ENCODE peak calls at places on chromosomes 13 and 19, in seven cellular contexts. G, E, O, N, Q, C and U are unnamed samples.
A peak's percentile ranks its signal among the peaks of the same experiment; 100 is the strongest.

GRCh38 chr13:100363874-100364273 is 224.7 kb downstream of the GGACT start:
- DNase-seq in G (no peak), E (peak; percentile 65), O (no peak), N (no peak), Q (peak; percentile 46), C (no peak), U (no peak)

GRCh38 chr13:97329331-97329730 is 104.6 kb upstream of the RAP2A start:
- DNase-seq in G (no peak), E (peak; percentile 44), O (no peak), N (peak; percentile 27), Q (peak; percentile 33), C (no peak), U (no peak)

GRCh38 chr19:53704011-53704410 is 72.2 kb downstream of the DPRX start:
- DNase-seq in G (no peak), E (no peak), O (no peak), N (no peak), Q (no peak), C (no peak), U (no peak)

GRCh38 chr19:58563034-58563573 is 4.7 kb upstream of the UBE2M start:
- DNase-seq in G (no peak), E (no peak), O (peak; percentile 69), N (peak; percentile 61), Q (no peak), C (peak; percentile 24), U (peak; percentile 41)

GRCh38 chr13:58869566-58869965 is 1238.0 kb downstream of the PCDH17 start:
- DNase-seq in G (no peak), E (no peak), O (no peak), N (no peak), Q (no peak), C (no peak), U (no peak)

GRCh38 chr19:13917888-13918406 is 11.9 kb downstream of the CC2D1A start:
- DNase-seq in G (no peak), E (no peak), O (no peak), N (no peak), Q (no peak), C (no peak), U (peak; percentile 48)

GRCh38 chr13:80962855-80963254 is 621.9 kb upstream of the SPRY2 start:
- DNase-seq in G (no peak), E (no peak), O (no peak), N (no peak), Q (peak; percentile 32), C (no peak), U (no peak)

GRCh38 chr19:52748336-52748950 is 13.6 kb upstream of the ZNF611 start:
- DNase-seq in G (no peak), E (peak; percentile 57), O (no peak), N (no peak), Q (peak; percentile 42), C (peak; percentile 12), U (no peak)

GRCh38 chr13:25846227-25846984 is 205.4 kb downstream of the SHISA2 start:
- DNase-seq in G (no peak), E (no peak), O (no peak), N (no peak), Q (no peak), C (no peak), U (no peak)

GRCh38 chr19:4969772-4970531 is 1.0 kb downstream of the KDM4B start:
- DNase-seq in G (no peak), E (no peak), O (peak; percentile 23), N (no peak), Q (peak; percentile 17), C (no peak), U (no peak)

GRCh38 chr19:52464798-52465470 is 11.6 kb downstream of the ZNF578 start:
- DNase-seq in G (peak; percentile 8), E (no peak), O (no peak), N (no peak), Q (no peak), C (no peak), U (no peak)

GRCh38 chr19:12364391-12365093 is 941 bp downstream of the ZNF442 start:
- DNase-seq in G (no peak), E (peak; percentile 4), O (peak; percentile 24), N (peak; percentile 23), Q (peak; percentile 3), C (peak; percentile 19), U (peak; percentile 8)

GRCh38 chr13:20654156-20654555 is 49.3 kb upstream of the IL17D start:
- DNase-seq in G (no peak), E (peak; percentile 53), O (no peak), N (no peak), Q (peak; percentile 80), C (no peak), U (no peak)

GRCh38 chr19:47274891-47275865 is 493 bp downstream of the INAFM1 start:
- DNase-seq in G (no peak), E (no peak), O (peak; percentile 63), N (no peak), Q (peak; percentile 42), C (no peak), U (peak; percentile 76)

GRCh38 chr13:94842901-94843300 is 130.6 kb upstream of the SOX21 start:
- DNase-seq in G (no peak), E (no peak), O (no peak), N (no peak), Q (no peak), C (no peak), U (no peak)

GRCh38 chr13:38045278-38046048 is 175.9 kb upstream of the TRPC4 start:
- DNase-seq in G (no peak), E (peak; percentile 33), O (no peak), N (no peak), Q (peak; percentile 40), C (no peak), U (no peak)

GRCh38 chr19:46068345-46069258 is 27.8 kb upstream of the IGFL4 start:
- DNase-seq in G (peak; percentile 68), E (peak; percentile 82), O (no peak), N (no peak), Q (peak; percentile 79), C (no peak), U (no peak)

GRCh38 chr13:113567681-113568080 is 16.9 kb upstream of the TFDP1 start:
- DNase-seq in G (no peak), E (no peak), O (no peak), N (no peak), Q (no peak), C (no peak), U (no peak)

GRCh38 chr13:20425819-20426219 is 99.8 kb downstream of the CRYL1 start:
- DNase-seq in G (no peak), E (no peak), O (no peak), N (no peak), Q (no peak), C (no peak), U (no peak)

GRCh38 chr19:57641715-57642234 is 8.8 kb downstream of the ZNF211 start:
- DNase-seq in G (no peak), E (no peak), O (no peak), N (no peak), Q (no peak), C (no peak), U (no peak)

DNA sequence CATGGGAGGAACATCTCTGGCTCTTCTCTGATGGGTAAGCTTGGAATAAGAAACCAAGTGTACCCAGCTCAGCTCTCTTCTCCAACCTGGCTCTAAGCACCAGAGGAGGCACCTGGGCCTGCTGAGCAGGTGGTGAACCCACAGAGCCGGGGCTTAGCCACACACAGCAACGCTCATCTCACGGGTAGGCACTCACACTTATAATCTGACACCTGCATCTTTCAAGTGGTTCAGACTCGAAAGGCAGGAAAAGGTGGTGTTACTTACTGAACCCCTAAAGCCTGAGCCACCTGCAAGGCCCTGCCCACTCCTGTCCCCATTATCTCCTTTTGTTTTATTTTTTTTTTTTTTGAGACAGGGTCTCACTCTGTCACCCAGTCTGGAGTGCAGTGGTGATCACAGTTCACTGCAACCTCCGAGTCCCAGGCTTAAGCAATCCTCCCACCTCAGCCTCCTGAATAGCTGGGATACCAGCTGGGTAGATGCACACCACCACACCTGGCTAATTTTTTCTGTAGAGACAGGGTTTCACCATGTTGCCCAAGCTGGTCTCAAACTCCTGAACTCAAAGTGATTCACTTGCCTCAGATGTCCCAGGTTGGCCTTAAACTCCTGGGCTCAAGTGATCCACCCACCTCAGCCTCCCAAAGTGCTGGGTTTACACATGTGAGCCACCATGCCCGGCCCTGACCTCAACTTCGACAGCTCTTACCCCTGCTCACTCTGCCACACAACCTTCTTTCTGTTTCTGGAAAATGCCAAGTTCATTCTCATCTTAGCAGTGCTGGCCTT is 9.8 kb downstream of the FBXL12 start:
- DNase-seq in G (no peak), E (no peak), O (no peak), N (no peak), Q (no peak), C (no peak), U (no peak)
- TF ChIP-seq POLR2A in G (no peak), E (no peak), O (no peak), N (no peak), Q (no peak), C (no peak), U (no peak)

GRCh38 chr13:45928843-45929242 is 77.3 kb upstream of the SIAH3 start:
- DNase-seq in G (no peak), E (no peak), O (no peak), N (no peak), Q (no peak), C (no peak), U (no peak)
- TF ChIP-seq POLR2A in G (no peak), E (no peak), O (no peak), N (no peak), Q (no peak), C (no peak), U (no peak)

DNA sequence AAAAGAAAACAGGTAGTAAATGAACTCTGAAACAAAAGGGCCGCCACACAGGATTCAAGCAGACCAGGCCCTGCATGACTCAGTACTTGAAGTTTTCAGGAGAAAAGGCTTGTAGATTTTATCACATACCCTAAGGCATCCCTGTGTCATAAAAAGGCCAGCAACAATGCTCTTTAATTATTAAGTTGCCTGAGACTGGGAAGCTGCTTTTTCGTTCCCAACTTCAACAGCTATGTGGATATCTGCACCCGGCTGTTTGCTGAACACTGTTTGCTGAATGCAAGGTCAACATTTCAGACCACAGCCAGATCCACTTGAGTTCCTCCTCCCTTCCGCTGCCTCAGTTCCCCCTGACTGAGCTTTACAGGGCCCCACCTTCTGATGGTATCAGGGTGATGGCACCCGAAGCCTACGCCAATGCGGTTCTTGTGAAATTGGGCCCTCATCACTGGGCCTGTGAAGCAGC is 6.1 kb upstream of the ECH1 start:
- DNase-seq in G (no peak), E (peak; percentile 35), O (no peak), N (no peak), Q (no peak), C (no peak), U (peak; percentile 9)
- TF ChIP-seq POLR2A in G (no peak), E (no peak), O (no peak), N (no peak), Q (no peak), C (no peak), U (no peak)

GRCh38 chr19:38318595-38319142 is 976 bp upstream of the KCNK6 start:
- DNase-seq in G (no peak), E (no peak), O (no peak), N (peak; percentile 44), Q (peak; percentile 50), C (no peak), U (no peak)

GRCh38 chr19:38317104-38317612 is 1.4 kb upstream of the YIF1B start:
- DNase-seq in G (no peak), E (no peak), O (no peak), N (no peak), Q (peak; percentile 66), C (no peak), U (no peak)

GRCh38 chr19:38320969-38321339 is 1.3 kb downstream of the KCNK6 start:
- DNase-seq in G (no peak), E (no peak), O (no peak), N (no peak), Q (no peak), C (no peak), U (no peak)

GRCh38 chr19:38321646-38322323 is 2.1 kb downstream of the KCNK6 start:
- DNase-seq in G (no peak), E (peak; percentile 27), O (no peak), N (peak; percentile 95), Q (no peak), C (no peak), U (peak; percentile 84)

GRCh38 chr19:38319421-38320258 is at the start of gene KCNK6:
- DNase-seq in G (peak; percentile 66), E (no peak), O (peak; percentile 25), N (peak; percentile 52), Q (peak; percentile 47), C (no peak), U (peak; percentile 57)
- TF ChIP-seq POLR2A in G (peak; percentile 58), E (peak; percentile 23), O (peak; percentile 35), N (peak; percentile 22), Q (no peak), C (peak; percentile 34), U (no peak)